ENCODE peak calls at places on chromosomes 7 and 10, in five cellular contexts. Z, W, C, A and M are unnamed samples.

GRCh38 chr10:71025535-71025934 is 137.2 kb upstream of the PCBD1 start:
- DNase-seq in W (no peak), Z (peak; percentile 27), A (peak; percentile 51), C (no peak), M (no peak)

GRCh38 chr7:103811315-103811714 is 178.1 kb downstream of the RELN start:
- DNase-seq in C (no peak), Z (no peak), W (no peak), A (no peak), M (no peak)

GRCh38 chr10:67912330-67912946 is 28.0 kb downstream of the SIRT1 start:
- DNase-seq in A (no peak), C (no peak), W (no peak), Z (no peak), M (no peak)

GRCh38 chr10:74437822-74438221 is 286.8 kb downstream of the ADK start:
- DNase-seq in W (no peak), A (peak; percentile 46), C (no peak), Z (peak; percentile 8), M (no peak)

GRCh38 chr7:157990878-157991250 is 596.8 kb downstream of the PTPRN2 start:
- DNase-seq in A (no peak), C (no peak), Z (no peak), W (no peak), M (no peak)

GRCh38 chr7:26191233-26191973 is 9.1 kb downstream of the HNRNPA2B1 start:
- DNase-seq in W (no peak), Z (no peak), C (no peak), A (no peak), M (no peak)

GRCh38 chr10:10514790-10515189 is 502.9 kb upstream of the CELF2 start:
- DNase-seq in A (no peak), W (no peak), C (no peak), Z (no peak), M (no peak)

GRCh38 chr10:79431891-79432831 is 13.3 kb downstream of the ZCCHC24 start:
- DNase-seq in A (no peak), Z (no peak), C (peak; percentile 76), W (no peak), M (no peak)

GRCh38 chr7:110612680-110613079 is 478.2 kb upstream of the LRRN3 start:
- DNase-seq in Z (no peak), W (no peak), A (peak; percentile 50), C (no peak), M (no peak)

GRCh38 chr10:129703287-129704137 is 236.5 kb downstream of the MGMT start:
- DNase-seq in W (no peak), C (no peak), Z (no peak), A (no peak), M (no peak)